ENCODE peak calls at places on chromosomes 13 and 19, in six cellular contexts. One of them, this sample, is unnamed.
A peak's percentile ranks its signal among the peaks of the same experiment; 100 is the strongest.

GRCh38 chr19:5292453-5292842 is 48.2 kb downstream of the PTPRS start:
- DNase-seq in IMR-90: peak; percentile 23
- DNase-seq in mesendoderm: no peak
- DNase-seq in H9: no peak
- DNase-seq in H1: no peak
- DNase-seq in mesenchymal stem cell: no peak
- DNase-seq in this sample: no peak

GRCh38 chr13:19726611-19727010 is 56.1 kb downstream of the PSPC1 start:
- DNase-seq in H9: no peak
- DNase-seq in H1: no peak
- DNase-seq in mesenchymal stem cell: no peak
- DNase-seq in mesendoderm: no peak
- DNase-seq in IMR-90: no peak
- DNase-seq in this sample: no peak

GRCh38 chr19:55113570-55114039 is 3.8 kb downstream of the PPP1R12C start:
- DNase-seq in mesenchymal stem cell: peak; percentile 99
- DNase-seq in H1: no peak
- DNase-seq in H9: peak; percentile 86
- DNase-seq in mesendoderm: peak; percentile 99
- DNase-seq in IMR-90: peak; percentile 92
- DNase-seq in this sample: peak; percentile 86

GRCh38 chr19:17332677-17333581 is 1.7 kb downstream of the ANO8 start:
- DNase-seq in mesendoderm: peak; percentile 94
- DNase-seq in mesenchymal stem cell: peak; percentile 73
- DNase-seq in IMR-90: peak; percentile 39
- DNase-seq in H9: peak; percentile 92
- DNase-seq in H1: peak; percentile 62
- DNase-seq in this sample: no peak

GRCh38 chr19:35151273-35152065 is 3.1 kb upstream of the FXYD5 start:
- DNase-seq in mesendoderm: peak; percentile 49
- DNase-seq in mesenchymal stem cell: no peak
- DNase-seq in IMR-90: no peak
- DNase-seq in H9: peak; percentile 61
- DNase-seq in H1: no peak
- DNase-seq in this sample: no peak

GRCh38 chr13:76879211-76879875 is 6.9 kb downstream of the KCTD12 start:
- DNase-seq in H9: no peak
- DNase-seq in H1: no peak
- DNase-seq in mesenchymal stem cell: peak; percentile 91
- DNase-seq in mesendoderm: no peak
- DNase-seq in IMR-90: peak; percentile 70
- DNase-seq in this sample: no peak

GRCh38 chr13:71785361-71785760 is 81.6 kb downstream of the DACH1 start:
- DNase-seq in mesendoderm: no peak
- DNase-seq in H1: no peak
- DNase-seq in IMR-90: no peak
- DNase-seq in mesenchymal stem cell: no peak
- DNase-seq in H9: no peak
- DNase-seq in this sample: no peak

GRCh38 chr13:66565261-66565660 is 664.9 kb downstream of the PCDH9 start:
- DNase-seq in H9: no peak
- DNase-seq in H1: no peak
- DNase-seq in IMR-90: no peak
- DNase-seq in mesenchymal stem cell: no peak
- DNase-seq in mesendoderm: no peak
- DNase-seq in this sample: no peak

GRCh38 chr19:18777725-18778389 is 13.2 kb downstream of the COMP start:
- DNase-seq in H1: no peak
- DNase-seq in mesendoderm: no peak
- DNase-seq in mesenchymal stem cell: no peak
- DNase-seq in IMR-90: no peak
- DNase-seq in H9: no peak
- DNase-seq in this sample: no peak

GRCh38 chr13:27280009-27280646 is 9.5 kb downstream of the RASL11A start:
- DNase-seq in IMR-90: no peak
- DNase-seq in H1: no peak
- DNase-seq in mesendoderm: no peak
- DNase-seq in H9: peak; percentile 22
- DNase-seq in mesenchymal stem cell: no peak
- DNase-seq in this sample: no peak

GRCh38 chr13:112881656-112882554 is 87.1 kb upstream of the MCF2L start:
- DNase-seq in mesenchymal stem cell: no peak
- DNase-seq in IMR-90: no peak
- DNase-seq in H1: no peak
- DNase-seq in H9: no peak
- DNase-seq in mesendoderm: no peak
- DNase-seq in this sample: no peak

GRCh38 chr13:86446311-86446710 is 647.1 kb upstream of the SLITRK6 start:
- DNase-seq in H1: peak; percentile 38
- DNase-seq in mesenchymal stem cell: no peak
- DNase-seq in H9: peak; percentile 66
- DNase-seq in IMR-90: peak; percentile 13
- DNase-seq in mesendoderm: peak; percentile 63
- DNase-seq in this sample: no peak

GRCh38 chr13:50125556-50126377 is 110.5 kb downstream of the KCNRG start:
- DNase-seq in H9: peak; percentile 75
- DNase-seq in mesendoderm: peak; percentile 60
- DNase-seq in IMR-90: peak; percentile 80
- DNase-seq in mesenchymal stem cell: peak; percentile 93
- DNase-seq in H1: no peak
- DNase-seq in this sample: peak; percentile 75

GRCh38 chr19:19226663-19227062 is 14.9 kb downstream of the NCAN start:
- DNase-seq in mesenchymal stem cell: no peak
- DNase-seq in H1: no peak
- DNase-seq in IMR-90: no peak
- DNase-seq in mesendoderm: no peak
- DNase-seq in H9: peak; percentile 47
- DNase-seq in this sample: no peak

GRCh38 chr19:3239367-3239766 is 14.9 kb downstream of the CELF5 start:
- DNase-seq in mesendoderm: no peak
- DNase-seq in IMR-90: no peak
- DNase-seq in H9: no peak
- DNase-seq in mesenchymal stem cell: no peak
- DNase-seq in H1: no peak
- DNase-seq in this sample: no peak

GRCh38 chr19:5119297-5119998 is 150.5 kb downstream of the KDM4B start:
- DNase-seq in IMR-90: no peak
- DNase-seq in H9: no peak
- DNase-seq in mesenchymal stem cell: no peak
- DNase-seq in H1: no peak
- DNase-seq in mesendoderm: no peak
- DNase-seq in this sample: no peak

GRCh38 chr19:57240311-57241090 is at the start of gene ZNF805:
- DNase-seq in mesenchymal stem cell: peak; percentile 91
- DNase-seq in H1: peak; percentile 88
- DNase-seq in mesendoderm: peak; percentile 98
- DNase-seq in IMR-90: peak; percentile 89
- DNase-seq in H9: peak; percentile 97
- DNase-seq in this sample: peak; percentile 91
- H3K18ac ChIP-seq in mesenchymal stem cell: peak within 1 kb of the TSS; percentile 86
- H3K18ac ChIP-seq in H1: no peak within 1 kb of the TSS
- H3K18ac ChIP-seq in mesendoderm: peak within 1 kb of the TSS; percentile 25
- H3K18ac ChIP-seq in IMR-90: peak within 1 kb of the TSS; percentile 58
- H3K18ac ChIP-seq in H9: peak within 1 kb of the TSS; percentile 85
- H3K18ac ChIP-seq in this sample: peak within 1 kb of the TSS; percentile 96

GRCh38 chr19:41224632-41225031 is 5.6 kb downstream of the AXL start:
- DNase-seq in mesenchymal stem cell: peak; percentile 24
- DNase-seq in mesendoderm: no peak
- DNase-seq in H1: no peak
- DNase-seq in IMR-90: no peak
- DNase-seq in H9: no peak
- DNase-seq in this sample: no peak
- H3K18ac ChIP-seq in mesenchymal stem cell: no peak overlapping the region
- H3K18ac ChIP-seq in mesendoderm: no peak overlapping the region
- H3K18ac ChIP-seq in H1: no peak overlapping the region
- H3K18ac ChIP-seq in IMR-90: peak overlapping the region; percentile 59
- H3K18ac ChIP-seq in H9: no peak overlapping the region
- H3K18ac ChIP-seq in this sample: peak overlapping the region; percentile 66

DNA sequence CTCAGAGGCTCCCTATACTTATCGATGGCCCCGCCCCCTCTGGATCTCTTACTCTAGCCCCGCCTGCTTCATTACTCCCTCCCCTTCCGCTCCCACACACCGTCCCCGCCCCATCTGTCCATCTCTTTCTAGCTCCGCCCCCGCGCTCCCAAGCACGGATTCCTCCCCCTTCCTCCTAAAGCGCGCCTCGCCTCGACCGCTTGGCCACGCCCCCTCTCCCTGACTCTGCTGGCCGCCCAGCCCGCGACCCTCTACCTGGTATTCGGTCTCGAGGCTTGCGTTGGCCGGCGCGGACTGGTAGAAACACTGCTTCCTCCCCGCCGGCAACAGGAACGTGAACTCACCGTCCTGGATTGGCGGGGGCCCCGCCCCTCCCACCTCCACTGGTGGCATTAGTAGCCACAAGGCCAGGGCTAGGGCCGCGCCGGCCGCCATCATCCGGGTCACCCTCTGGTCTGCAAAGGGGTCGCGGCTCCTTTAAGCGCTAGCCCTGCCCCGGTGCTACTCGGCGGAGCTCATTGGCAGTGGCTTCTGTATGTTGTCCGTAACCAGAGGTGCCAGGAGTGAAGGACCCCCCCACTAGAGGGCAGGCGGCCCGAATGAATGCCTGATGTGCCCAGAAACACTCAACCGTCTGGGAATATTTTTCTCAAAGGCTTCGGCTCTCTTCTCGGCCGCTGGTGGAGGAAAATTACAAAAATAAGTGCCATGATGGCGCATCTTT is at the start of gene TMED1:
- DNase-seq in mesenchymal stem cell: peak; percentile 99
- DNase-seq in H9: peak; percentile 97
- DNase-seq in H1: peak; percentile 99
- DNase-seq in IMR-90: peak; percentile 98
- DNase-seq in mesendoderm: peak; percentile 100
- DNase-seq in this sample: peak; percentile 99
- H3K18ac ChIP-seq in mesenchymal stem cell: peak within 1 kb of the TSS; percentile 97
- H3K18ac ChIP-seq in H9: peak within 1 kb of the TSS; percentile 99
- H3K18ac ChIP-seq in H1: peak within 1 kb of the TSS; percentile 97
- H3K18ac ChIP-seq in IMR-90: peak within 1 kb of the TSS; percentile 87
- H3K18ac ChIP-seq in mesendoderm: no peak within 1 kb of the TSS
- H3K18ac ChIP-seq in this sample: peak within 1 kb of the TSS; percentile 99

DNA sequence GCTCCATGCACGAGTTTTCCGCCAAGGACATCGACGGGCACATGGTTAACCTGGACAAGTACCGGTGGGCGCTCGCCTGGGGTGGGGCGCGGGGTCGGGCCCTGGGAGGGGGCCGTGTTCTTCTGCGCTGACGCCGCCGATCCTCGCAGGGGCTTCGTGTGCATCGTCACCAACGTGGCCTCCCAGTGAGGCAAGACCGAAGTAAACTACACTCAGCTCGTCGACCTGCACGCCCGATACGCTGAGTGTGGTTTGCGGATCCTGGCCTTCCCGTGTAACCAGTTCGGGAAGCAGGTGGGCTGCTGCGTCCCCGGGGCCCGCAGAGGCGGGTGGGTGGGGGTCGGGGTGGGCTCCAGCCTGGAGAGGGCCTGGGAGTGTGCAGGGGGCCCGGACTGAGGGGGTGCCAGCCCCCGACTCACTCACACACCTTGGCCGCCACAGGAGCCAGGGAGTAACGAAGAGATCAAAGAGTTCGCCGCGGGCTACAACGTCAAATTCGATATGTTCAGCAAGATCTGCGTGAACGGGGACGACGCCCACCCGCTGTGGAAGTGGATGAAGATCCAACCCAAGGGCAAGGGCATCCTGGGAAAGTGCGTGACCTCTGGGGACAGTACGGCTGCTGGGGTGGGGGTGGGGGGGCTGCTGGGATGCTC is 1.6 kb downstream of the GPX4 start:
- DNase-seq in mesenchymal stem cell: peak; percentile 22
- DNase-seq in H9: no peak
- DNase-seq in mesendoderm: no peak
- DNase-seq in H1: no peak
- DNase-seq in IMR-90: peak; percentile 35
- DNase-seq in this sample: no peak
- H3K18ac ChIP-seq in mesenchymal stem cell: peak overlapping the region; percentile 91
- H3K18ac ChIP-seq in H9: peak overlapping the region; percentile 64
- H3K18ac ChIP-seq in mesendoderm: no peak overlapping the region
- H3K18ac ChIP-seq in H1: no peak overlapping the region
- H3K18ac ChIP-seq in IMR-90: no peak overlapping the region
- H3K18ac ChIP-seq in this sample: peak overlapping the region; percentile 94

GRCh38 chr19:1019980-1020867 is 699 bp downstream of the TMEM259 start:
- DNase-seq in H1: no peak
- DNase-seq in H9: no peak
- DNase-seq in mesendoderm: peak; percentile 64
- DNase-seq in IMR-90: no peak
- DNase-seq in mesenchymal stem cell: no peak
- DNase-seq in this sample: no peak
- H3K18ac ChIP-seq in H1: no peak overlapping the region
- H3K18ac ChIP-seq in H9: peak overlapping the region; percentile 80
- H3K18ac ChIP-seq in mesendoderm: peak overlapping the region; percentile 97
- H3K18ac ChIP-seq in IMR-90: no peak overlapping the region
- H3K18ac ChIP-seq in mesenchymal stem cell: peak overlapping the region; percentile 96
- H3K18ac ChIP-seq in this sample: peak overlapping the region; percentile 92

GRCh38 chr19:49929611-49930482 is 543 bp upstream of the NUP62 start:
- DNase-seq in mesenchymal stem cell: peak; percentile 97
- DNase-seq in mesendoderm: peak; percentile 98
- DNase-seq in IMR-90: peak; percentile 97
- DNase-seq in H1: peak; percentile 97
- DNase-seq in H9: peak; percentile 95
- DNase-seq in this sample: peak; percentile 97
- H3K18ac ChIP-seq in mesenchymal stem cell: peak overlapping the region; percentile 97
- H3K18ac ChIP-seq in mesendoderm: peak overlapping the region; percentile 81
- H3K18ac ChIP-seq in IMR-90: peak overlapping the region; percentile 79
- H3K18ac ChIP-seq in H1: peak overlapping the region; percentile 94
- H3K18ac ChIP-seq in H9: peak overlapping the region; percentile 53
- H3K18ac ChIP-seq in this sample: peak overlapping the region; percentile 98

GRCh38 chr19:7117248-7117647 is 47.7 kb downstream of the ZNF557 start:
- DNase-seq in H9: no peak
- DNase-seq in IMR-90: no peak
- DNase-seq in H1: no peak
- DNase-seq in mesendoderm: no peak
- DNase-seq in mesenchymal stem cell: no peak
- DNase-seq in this sample: no peak
- H3K18ac ChIP-seq in H9: no peak overlapping the region
- H3K18ac ChIP-seq in IMR-90: no peak overlapping the region
- H3K18ac ChIP-seq in H1: no peak overlapping the region
- H3K18ac ChIP-seq in mesendoderm: no peak overlapping the region
- H3K18ac ChIP-seq in mesenchymal stem cell: no peak overlapping the region
- H3K18ac ChIP-seq in this sample: no peak overlapping the region